ENCODE peak calls at places on chromosomes 11 and 22, in seven cellular contexts. W, Z, A, K, B, O and P are unnamed samples.

GRCh38 chr11:120137187-120137610 is 714 bp downstream of the TRIM29 start:
- DNase-seq in B (no peak), Z (no peak), K (no peak), W (no peak), O (no peak), A (no peak), P (no peak)

GRCh38 chr11:1744879-1745700 is 5.3 kb downstream of the IFITM10 start:
- DNase-seq in W (no peak), Z (no peak), O (no peak), A (no peak), B (no peak), K (no peak), P (no peak)

GRCh38 chr11:112150517-112150916 is 13.4 kb downstream of the IL18 start:
- DNase-seq in A (no peak), W (no peak), B (no peak), O (no peak), Z (no peak), K (no peak), P (no peak)

GRCh38 chr11:130068986-130069683 is 559 bp upstream of the APLP2 start:
- DNase-seq in Z (peak), K (peak), A (peak), B (peak), W (no peak), O (peak), P (no peak)

GRCh38 chr11:62816567-62816966 is 11.3 kb upstream of the NXF1 start:
- DNase-seq in B (no peak), O (no peak), W (no peak), A (no peak), K (no peak), Z (no peak), P (no peak)

GRCh38 chr11:129458756-129459535 is 83.3 kb downstream of the BARX2 start:
- DNase-seq in B (no peak), K (no peak), O (no peak), W (peak), Z (no peak), A (no peak), P (no peak)

GRCh38 chr11:66454253-66454652 is 12.5 kb upstream of the PELI3 start:
- DNase-seq in W (no peak), Z (peak), A (no peak), O (no peak), B (no peak), K (no peak), P (no peak)

GRCh38 chr11:112453601-112454577 is 193.2 kb upstream of the PLET1 start:
- DNase-seq in K (peak), Z (peak), B (peak), O (peak), W (peak), A (peak), P (peak)

GRCh38 chr11:2444301-2445106 is at the start of the genes KCNQ1 and TRPM5:
- DNase-seq in Z (peak), W (peak), B (peak), O (peak), A (no peak), K (peak), P (peak)

GRCh38 chr22:50209893-50210292 is 9.1 kb downstream of the SELENOO start:
- DNase-seq in A (peak), W (peak), K (no peak), Z (peak), B (peak), O (peak), P (peak)

GRCh38 chr11:111733009-111733408 is 33.2 kb downstream of the PPP2R1B start:
- DNase-seq in W (no peak), K (no peak), A (peak), Z (no peak), B (peak), O (no peak), P (no peak)

GRCh38 chr11:106305458-106305857 is 228.0 kb downstream of the AASDHPPT start:
- DNase-seq in Z (no peak), O (no peak), A (no peak), W (no peak), K (no peak), B (no peak), P (no peak)

GRCh38 chr22:35731321-35731720 is 13.6 kb downstream of the APOL5 start:
- DNase-seq in Z (no peak), W (no peak), A (no peak), K (no peak), B (no peak), O (no peak), P (no peak)
- TF ChIP-seq CTCF in Z (no peak), W (no peak), A (no peak), K (no peak), B (no peak), O (no peak), P (no peak)

GRCh38 chr22:29205598-29206371 is at the start of gene EMID1:
- DNase-seq in A (peak), W (peak), O (no peak), Z (peak), B (peak), K (no peak), P (peak)
- TF ChIP-seq CTCF in A (peak), W (no peak), O (no peak), Z (no peak), B (no peak), K (peak), P (peak)

DNA sequence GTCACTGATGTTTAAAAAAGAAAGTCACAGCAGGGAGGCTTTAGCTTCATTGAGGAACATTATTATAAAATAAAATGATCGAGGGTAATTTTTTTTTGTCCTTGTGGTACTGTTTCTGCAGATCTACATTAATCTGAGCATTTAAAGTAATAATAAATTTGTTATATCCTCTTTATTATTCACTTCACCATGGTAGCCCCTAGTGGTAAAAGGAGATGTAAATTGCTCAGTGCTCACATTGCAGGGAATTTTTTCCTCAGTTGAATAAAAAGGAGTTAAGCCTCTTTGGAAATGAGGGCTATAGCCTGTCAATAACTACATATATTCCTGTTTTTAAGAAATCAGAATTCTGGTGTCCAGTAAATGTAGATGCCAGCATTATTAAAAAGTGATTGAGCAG is 99.7 kb upstream of the VPREB1 start:
- DNase-seq in Z (no peak), O (no peak), K (no peak), W (no peak), A (peak), B (no peak), P (no peak)
- TF ChIP-seq CTCF in Z (peak), O (no peak), K (peak), W (no peak), A (peak), B (no peak), P (no peak)

GRCh38 chr11:72223615-72224586 is 666 bp upstream of the INPPL1 start:
- DNase-seq in K (peak), B (peak), W (peak), Z (peak), A (peak), O (no peak), P (peak)

GRCh38 chr11:72222106-72222891 is 2.3 kb upstream of the INPPL1 start:
- DNase-seq in K (no peak), A (no peak), W (no peak), O (no peak), Z (no peak), B (no peak), P (peak)

GRCh38 chr11:72221386-72221785 is 3.2 kb upstream of the INPPL1 start:
- DNase-seq in A (no peak), W (no peak), Z (no peak), K (no peak), B (no peak), O (no peak), P (peak)

GRCh38 chr11:72224587-72225410 is at the start of gene INPPL1:
- DNase-seq in W (peak), O (no peak), K (no peak), Z (peak), A (no peak), B (peak), P (peak)

GRCh38 chr11:72222907-72223614 is 1.5 kb upstream of the INPPL1 start:
- DNase-seq in A (peak), K (peak), B (peak), O (peak), W (peak), Z (peak), P (peak)
- TF ChIP-seq CTCF in A (peak), K (no peak), B (no peak), O (no peak), W (peak), Z (peak), P (peak)

GRCh38 chr22:43750751-43751150 is 61.4 kb downstream of the EFCAB6 start:
- DNase-seq in W (no peak), B (no peak), K (no peak), O (no peak), Z (no peak), A (no peak), P (no peak)

GRCh38 chr22:43749473-43749872 is 62.6 kb downstream of the EFCAB6 start:
- DNase-seq in O (no peak), A (no peak), Z (no peak), W (no peak), B (no peak), K (no peak), P (no peak)

GRCh38 chr22:43745783-43746356 is 66.2 kb downstream of the EFCAB6 start:
- DNase-seq in W (no peak), O (no peak), Z (no peak), A (no peak), K (no peak), B (no peak), P (no peak)

GRCh38 chr22:43743929-43744643 is 68.0 kb downstream of the EFCAB6 start:
- DNase-seq in W (no peak), K (no peak), B (no peak), O (no peak), A (no peak), Z (no peak), P (no peak)

DNA sequence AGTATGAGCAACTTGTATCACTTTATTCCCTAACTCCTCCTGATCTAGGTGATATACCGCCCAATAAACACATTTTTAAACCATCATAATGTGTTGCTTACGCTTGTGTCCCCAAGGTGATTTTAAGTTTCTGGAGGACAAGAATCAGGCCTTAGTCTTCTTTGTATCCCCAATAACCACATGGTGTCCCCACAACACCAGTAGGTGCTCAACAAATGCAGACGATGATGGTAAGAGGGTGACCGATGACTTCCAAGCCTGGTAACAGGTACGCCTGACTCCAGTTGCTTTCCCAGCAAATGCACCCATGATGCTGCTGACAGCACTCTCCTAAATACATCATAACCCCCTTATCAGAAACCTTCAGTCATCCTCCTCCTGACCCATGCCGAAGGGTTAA is 64.2 kb downstream of the EFCAB6 start:
- DNase-seq in K (no peak), W (no peak), A (no peak), Z (no peak), B (no peak), O (no peak), P (no peak)
- TF ChIP-seq CTCF in K (no peak), W (no peak), A (peak), Z (no peak), B (no peak), O (no peak), P (peak)

GRCh38 chr22:26134654-26135330 is 34.5 kb upstream of the SEZ6L start:
- DNase-seq in Z (no peak), O (no peak), K (peak), W (no peak), A (no peak), B (no peak), P (no peak)
- TF ChIP-seq CTCF in Z (no peak), O (no peak), K (peak), W (no peak), A (no peak), B (no peak), P (peak)

DNA sequence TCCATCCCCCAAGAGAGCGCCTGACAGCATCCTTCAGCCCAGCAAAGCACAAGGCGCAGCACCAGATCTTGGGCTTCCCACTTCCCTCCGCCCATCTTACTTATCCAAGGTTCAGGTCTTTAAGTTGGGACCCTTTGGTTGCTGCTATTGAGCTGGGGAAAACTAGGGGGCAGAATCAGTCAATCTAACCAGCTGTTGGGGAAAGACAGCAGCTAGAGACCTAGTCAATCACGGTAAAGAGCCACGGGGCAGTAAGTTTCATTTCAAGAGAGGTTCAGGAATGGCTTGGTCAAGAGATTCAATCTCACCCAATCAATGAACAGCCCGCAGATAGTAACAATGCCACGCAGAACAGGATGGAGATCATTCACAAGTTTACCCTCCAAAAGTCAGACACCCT is 1.7 kb downstream of the ABTB2 start:
- DNase-seq in A (no peak), B (no peak), Z (no peak), O (no peak), W (no peak), K (no peak), P (no peak)
- TF ChIP-seq CTCF in A (no peak), B (no peak), Z (no peak), O (peak), W (no peak), K (peak), P (peak)

GRCh38 chr22:30248484-30248883 is 1.9 kb upstream of the LIF start:
- DNase-seq in A (no peak), K (no peak), Z (peak), O (no peak), B (no peak), W (no peak), P (no peak)

GRCh38 chr22:30247561-30247960 is 1.0 kb upstream of the LIF start:
- DNase-seq in O (no peak), A (no peak), K (no peak), W (peak), B (no peak), Z (no peak), P (no peak)

GRCh38 chr22:30245985-30246901 is at the start of gene LIF:
- DNase-seq in Z (peak), B (no peak), A (peak), W (peak), K (no peak), O (no peak), P (peak)

GRCh38 chr22:30247974-30248373 is 1.4 kb upstream of the LIF start:
- DNase-seq in K (no peak), A (no peak), O (no peak), B (no peak), Z (peak), W (no peak), P (no peak)

GRCh38 chr22:30246962-30247376 is 410 bp upstream of the LIF start:
- DNase-seq in O (no peak), Z (peak), B (no peak), W (peak), K (no peak), A (no peak), P (no peak)
- TF ChIP-seq CTCF in O (no peak), Z (no peak), B (no peak), W (no peak), K (no peak), A (no peak), P (no peak)

DNA sequence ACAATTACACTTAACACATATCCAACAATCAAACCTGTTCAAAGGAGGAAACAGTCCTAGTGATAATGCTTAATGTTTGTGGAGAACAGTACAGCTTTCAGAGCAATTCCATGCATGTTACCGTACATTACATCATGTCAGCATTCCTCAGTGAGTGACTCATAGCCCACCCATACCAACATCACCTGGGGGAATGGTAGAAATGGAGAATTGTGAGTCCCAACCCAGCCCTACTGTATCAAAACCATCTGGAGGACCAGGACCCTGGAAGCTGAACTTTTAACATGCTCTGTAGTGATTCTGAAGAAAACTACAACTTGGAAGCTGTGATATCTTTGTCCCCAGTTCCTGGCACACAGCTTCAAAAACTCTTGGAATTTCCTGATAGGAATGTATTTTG is 301.2 kb downstream of the BUD13 start:
- DNase-seq in W (no peak), B (no peak), Z (peak), A (peak), O (no peak), K (peak), P (no peak)
- TF ChIP-seq CTCF in W (no peak), B (no peak), Z (no peak), A (no peak), O (no peak), K (no peak), P (no peak)

GRCh38 chr11:46249103-46249942 is 28.1 kb upstream of the CREB3L1 start:
- DNase-seq in B (no peak), O (no peak), Z (no peak), A (peak), K (no peak), W (no peak), P (no peak)

GRCh38 chr11:46247090-46247489 is 30.4 kb upstream of the CREB3L1 start:
- DNase-seq in K (no peak), B (peak), A (no peak), Z (no peak), O (no peak), W (no peak), P (no peak)

GRCh38 chr11:46246514-46246913 is 30.9 kb upstream of the CREB3L1 start:
- DNase-seq in Z (no peak), B (no peak), W (no peak), O (no peak), A (peak), K (no peak), P (no peak)

GRCh38 chr11:46248270-46249102 is 29.0 kb upstream of the CREB3L1 start:
- DNase-seq in Z (no peak), W (no peak), K (peak), O (peak), B (no peak), A (peak), P (no peak)

GRCh38 chr11:46247664-46248063 is 29.8 kb upstream of the CREB3L1 start:
- DNase-seq in W (peak), B (no peak), Z (peak), K (peak), O (peak), A (peak), P (peak)
- TF ChIP-seq CTCF in W (peak), B (no peak), Z (peak), K (peak), O (peak), A (peak), P (peak)